ENCODE peak calls at places on chromosome 19, in seven cellular contexts. O is iris pigment epithelial cell, E is KBM-7, H is caudate nucleus, B is Caco-2, Z is mammary epithelial cell, J is activated T-helper 1 cell treated with Interleukin-2 at 50 U/mL for 16 hours. S is an unnamed sample.

GRCh38 chr19:49489601-49490167 is 2.3 kb downstream of the RPL13A start:
- DNase-seq in J (no peak), O (no peak), E (no peak), B (no peak), H (no peak), Z (no peak), S (no peak)

GRCh38 chr19:51751655-51752054 is at the start of gene FPR1:
- DNase-seq in J (no peak), B (no peak), E (peak), H (no peak), Z (peak), O (peak), S (no peak)

GRCh38 chr19:13633109-13633508 is 126.8 kb upstream of the CACNA1A start:
- DNase-seq in E (no peak), O (peak), B (peak), H (no peak), Z (no peak), J (no peak), S (no peak)

GRCh38 chr19:46386151-46386550 is 27.2 kb downstream of the CCDC8 start:
- DNase-seq in E (no peak), H (no peak), O (no peak), Z (no peak), B (no peak), J (no peak), S (no peak)

GRCh38 chr19:39262496-39262895 is 5.7 kb upstream of the IFNL2 start:
- DNase-seq in J (no peak), E (no peak), B (peak), O (no peak), H (no peak), Z (no peak), S (no peak)

GRCh38 chr19:41478171-41478570 is 35.2 kb downstream of the ERICH4 start:
- DNase-seq in H (no peak), J (no peak), O (no peak), E (no peak), Z (no peak), B (no peak), S (no peak)

GRCh38 chr19:56211718-56212117 is 9.6 kb downstream of the ZSCAN5C start:
- DNase-seq in H (no peak), E (no peak), B (no peak), O (no peak), Z (no peak), J (no peak), S (no peak)

GRCh38 chr19:44757057-44757734 is 8.7 kb downstream of the BCL3 start:
- DNase-seq in Z (no peak), H (no peak), E (no peak), B (no peak), O (peak), J (no peak), S (no peak)

GRCh38 chr19:11264452-11265176 is 2.3 kb upstream of the DOCK6 start:
- DNase-seq in J (no peak), B (peak), O (peak), E (no peak), Z (no peak), H (no peak), S (peak)

GRCh38 chr19:49954092-49954825 is 6.7 kb downstream of the SIGLEC11 start:
- DNase-seq in Z (no peak), H (no peak), B (no peak), J (no peak), O (peak), E (peak), S (peak)

GRCh38 chr19:6062961-6063575 is 47.2 kb downstream of the RFX2 start:
- DNase-seq in B (no peak), O (no peak), H (no peak), Z (no peak), E (no peak), J (no peak), S (no peak)

GRCh38 chr19:18167011-18167410 is 6.6 kb upstream of the IFI30 start:
- DNase-seq in E (no peak), O (no peak), Z (no peak), B (no peak), H (no peak), J (no peak), S (no peak)

GRCh38 chr19:32392946-32393345 is 12.6 kb upstream of the DPY19L3 start:
- DNase-seq in O (no peak), B (peak), Z (no peak), E (no peak), H (no peak), J (no peak), S (no peak)

GRCh38 chr19:29524201-29524911 is 1.4 kb upstream of the VSTM2B start:
- DNase-seq in Z (peak), J (no peak), O (no peak), B (no peak), H (no peak), E (no peak), S (no peak)

GRCh38 chr19:32238076-32238475 is 107.3 kb upstream of the ZNF507 start:
- DNase-seq in J (no peak), O (no peak), H (no peak), Z (no peak), B (no peak), E (no peak), S (no peak)

GRCh38 chr19:8333771-8334457 is 9.1 kb downstream of the KANK3 start:
- DNase-seq in O (no peak), H (no peak), E (no peak), B (no peak), J (no peak), Z (no peak), S (no peak)

GRCh38 chr19:43439183-43440063 is 24.7 kb downstream of the TEX101 start:
- DNase-seq in H (no peak), Z (peak), O (no peak), E (peak), B (no peak), J (peak), S (peak)

GRCh38 chr19:42316223-42317211 is 3.4 kb downstream of the TMEM145 start:
- DNase-seq in J (no peak), Z (no peak), O (peak), B (no peak), H (no peak), E (peak), S (no peak)

GRCh38 chr19:32896516-32897214 is 27.1 kb upstream of the SLC7A9 start:
- DNase-seq in O (peak), B (no peak), H (no peak), J (no peak), E (no peak), Z (no peak), S (no peak)

GRCh38 chr19:31350033-31350692 is 927 bp upstream of the TSHZ3 start:
- DNase-seq in E (no peak), B (no peak), J (no peak), Z (no peak), H (no peak), O (no peak), S (no peak)